ENCODE peak calls at places on chromosomes 3 and 15, in four cellular contexts. F is K562, X is GM12878, V is HL-60. L is an unnamed sample.

GRCh38 chr3:129855454-129856419 is 37.8 kb downstream of the TMCC1 start:
- DNase-seq in F (no peak), X (no peak), V (peak; percentile 52), L (no peak)

GRCh38 chr15:101121511-101122090 is 130.2 kb downstream of the CHSY1 start:
- DNase-seq in F (peak; percentile 62), X (no peak), V (peak; percentile 70), L (peak; percentile 64)

GRCh38 chr15:77032052-77032646 is 37.2 kb downstream of the PSTPIP1 start:
- DNase-seq in F (no peak), X (no peak), V (no peak), L (no peak)

GRCh38 chr3:55089211-55089610 is 161.4 kb upstream of the LRTM1 start:
- DNase-seq in F (no peak), X (no peak), V (no peak), L (no peak)

GRCh38 chr3:160400631-160401150 is 1.2 kb downstream of the SMC4 start:
- DNase-seq in F (peak; percentile 23), X (no peak), V (peak; percentile 13), L (no peak)

GRCh38 chr15:47505712-47506542 is 211.4 kb upstream of the SEMA6D start:
- DNase-seq in F (no peak), X (no peak), V (no peak), L (no peak)

GRCh38 chr15:77783636-77784035 is 150.9 kb upstream of the LINGO1 start:
- DNase-seq in F (no peak), X (no peak), V (no peak), L (no peak)

GRCh38 chr15:45993508-45993907 is 358.7 kb downstream of the SQOR start:
- DNase-seq in F (no peak), X (no peak), V (no peak), L (no peak)

GRCh38 chr15:94673801-94674200 is 442.4 kb downstream of the MCTP2 start:
- DNase-seq in F (no peak), X (no peak), V (no peak), L (no peak)

GRCh38 chr15:28974142-28974541 is 88.4 kb downstream of the APBA2 start:
- DNase-seq in F (no peak), X (no peak), V (no peak), L (no peak)

GRCh38 chr15:61661791-61662190 is 398.5 kb downstream of the VPS13C start:
- DNase-seq in F (no peak), X (no peak), V (no peak), L (no peak)

GRCh38 chr3:22245122-22245521 is 494.1 kb upstream of the ZNF385D start:
- DNase-seq in F (no peak), X (no peak), V (no peak), L (no peak)

GRCh38 chr3:152964901-152965609 is 130.1 kb downstream of the P2RY1 start:
- DNase-seq in F (peak; percentile 26), X (no peak), V (no peak), L (no peak)

GRCh38 chr3:157514371-157514919 is 11.2 kb upstream of the VEPH1 start:
- DNase-seq in F (no peak), X (no peak), V (no peak), L (no peak)

GRCh38 chr15:25508369-25509002 is 69.7 kb upstream of the UBE3A start:
- DNase-seq in F (peak; percentile 55), X (no peak), V (no peak), L (no peak)

GRCh38 chr3:63067999-63068645 is 192.9 kb upstream of the CADPS start:
- DNase-seq in F (peak; percentile 7), X (no peak), V (peak; percentile 9), L (peak; percentile 2)

GRCh38 chr15:100937171-100937570 is 18.0 kb downstream of the LRRK1 start:
- DNase-seq in F (no peak), X (no peak), V (no peak), L (no peak)

GRCh38 chr3:152382312-152383135 is 113.8 kb downstream of the MBNL1 start:
- DNase-seq in F (no peak), X (no peak), V (no peak), L (no peak)

GRCh38 chr15:63041982-63042878 is at the start of gene TPM1:
- DNase-seq in F (no peak), X (no peak), V (no peak), L (peak; percentile 32)

GRCh38 chr15:72968531-72968922 is 83.7 kb upstream of the NEO1 start:
- DNase-seq in F (no peak), X (no peak), V (no peak), L (no peak)

DNA sequence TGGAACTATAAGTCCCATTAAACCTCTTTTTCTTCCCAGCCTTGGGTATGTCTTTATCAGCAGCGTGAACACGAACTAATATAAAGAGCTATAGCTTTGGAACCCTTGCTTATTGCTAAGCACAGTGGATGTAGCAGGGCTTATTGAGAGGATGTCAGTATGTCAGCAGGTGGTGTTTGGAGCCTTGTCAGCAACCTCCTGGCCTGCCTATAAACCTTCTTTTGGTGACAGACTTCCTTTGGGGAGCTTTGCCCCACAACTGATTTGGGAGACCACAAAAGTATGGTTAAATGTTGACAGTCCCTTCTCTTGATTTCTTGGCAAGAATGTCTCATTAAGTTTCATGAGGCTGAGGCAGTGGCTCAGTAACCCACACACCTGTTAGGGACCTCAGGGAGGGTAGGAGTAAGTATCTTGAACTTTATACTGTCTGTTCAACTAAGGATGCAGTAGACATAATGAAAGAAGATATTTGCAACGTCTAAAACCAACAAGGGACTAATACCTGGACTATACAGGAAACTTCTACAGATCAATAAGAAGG is 14.8 kb downstream of the CCNDBP1 start:
- DNase-seq in F (no peak), X (no peak), V (no peak), L (no peak)
- TF ChIP-seq POLR2AphosphoS5 in F (no peak), X (no peak), V (no peak), L (no peak)

DNA sequence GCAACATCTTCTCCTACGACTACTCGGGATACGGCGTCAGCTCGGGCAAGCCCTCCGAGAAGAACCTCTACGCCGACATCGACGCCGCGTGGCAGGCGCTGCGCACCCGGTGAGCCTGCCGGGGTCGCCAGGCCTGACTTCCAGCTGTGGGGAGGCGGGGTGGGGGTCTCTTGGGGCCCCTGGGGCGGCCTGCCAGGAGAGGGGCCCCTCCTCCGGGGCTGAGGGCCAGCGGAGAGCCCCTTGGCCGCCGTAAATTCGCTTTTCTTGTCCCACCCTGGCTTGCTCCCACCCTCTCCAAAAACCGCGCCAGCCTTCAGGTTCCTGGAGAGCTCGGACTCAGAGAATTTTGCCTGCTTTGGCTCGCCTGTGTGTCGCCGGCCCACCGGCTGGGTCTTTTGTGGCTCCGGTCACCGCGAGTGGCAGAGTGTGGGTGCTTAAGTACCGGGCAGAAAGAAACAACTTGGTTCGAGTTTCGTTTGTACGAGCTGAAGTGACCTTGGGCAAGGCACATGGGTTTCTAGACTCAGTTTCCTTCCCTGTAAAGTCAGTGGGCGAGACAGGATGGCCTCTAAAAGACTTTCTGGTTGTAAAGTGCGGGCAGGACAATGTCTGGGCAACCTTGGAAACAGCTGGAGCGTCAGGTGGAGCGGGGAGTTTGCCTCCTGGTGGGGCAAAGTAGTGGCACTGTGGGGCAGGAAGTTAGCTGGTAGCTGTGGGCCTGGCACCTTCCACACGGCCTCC is 971 bp downstream of the ABHD17C start:
- DNase-seq in F (no peak), X (no peak), V (peak; percentile 10), L (no peak)
- TF ChIP-seq SPI1 in F (no peak), X (no peak), V (no peak), L (no peak)

GRCh38 chr15:75723171-75723846 is 10.7 kb upstream of the CSPG4 start:
- DNase-seq in F (no peak), X (no peak), V (no peak), L (no peak)
- TF ChIP-seq POLR2AphosphoS5 in F (no peak), X (no peak), V (no peak), L (no peak)

DNA sequence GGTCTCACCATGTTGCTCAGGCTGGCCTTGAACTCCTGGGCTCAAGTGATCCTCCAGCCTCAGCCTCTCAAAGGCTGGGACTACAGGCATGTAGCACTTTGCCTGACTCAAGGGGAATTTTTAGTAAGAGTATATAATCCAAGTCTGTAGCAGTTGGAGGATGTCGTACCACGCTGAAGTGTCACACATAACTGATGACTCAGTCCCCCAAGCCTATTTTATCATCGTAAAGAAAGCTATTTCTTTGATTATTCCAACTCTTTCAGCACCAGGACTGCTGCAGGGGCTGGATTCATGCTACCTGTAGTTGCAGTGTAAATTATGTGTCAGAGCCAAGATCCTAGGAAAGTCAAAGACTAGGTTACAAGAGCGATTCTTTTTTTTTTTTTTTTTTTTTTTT is 1.4 kb upstream of the PRKCI start:
- DNase-seq in F (no peak), X (no peak), V (no peak), L (no peak)
- TF ChIP-seq SPI1 in F (no peak), X (no peak), V (no peak), L (no peak)

GRCh38 chr3:194045919-194046318 is 90.0 kb upstream of the HES1 start:
- DNase-seq in F (no peak), X (no peak), V (no peak), L (no peak)

GRCh38 chr3:194045289-194045688 is 90.7 kb upstream of the HES1 start:
- DNase-seq in F (no peak), X (peak; percentile 41), V (no peak), L (no peak)

GRCh38 chr3:194043516-194043915 is 92.4 kb upstream of the HES1 start:
- DNase-seq in F (peak; percentile 44), X (no peak), V (no peak), L (no peak)

GRCh38 chr3:194049394-194049793 is 86.6 kb upstream of the HES1 start:
- DNase-seq in F (no peak), X (no peak), V (no peak), L (no peak)

DNA sequence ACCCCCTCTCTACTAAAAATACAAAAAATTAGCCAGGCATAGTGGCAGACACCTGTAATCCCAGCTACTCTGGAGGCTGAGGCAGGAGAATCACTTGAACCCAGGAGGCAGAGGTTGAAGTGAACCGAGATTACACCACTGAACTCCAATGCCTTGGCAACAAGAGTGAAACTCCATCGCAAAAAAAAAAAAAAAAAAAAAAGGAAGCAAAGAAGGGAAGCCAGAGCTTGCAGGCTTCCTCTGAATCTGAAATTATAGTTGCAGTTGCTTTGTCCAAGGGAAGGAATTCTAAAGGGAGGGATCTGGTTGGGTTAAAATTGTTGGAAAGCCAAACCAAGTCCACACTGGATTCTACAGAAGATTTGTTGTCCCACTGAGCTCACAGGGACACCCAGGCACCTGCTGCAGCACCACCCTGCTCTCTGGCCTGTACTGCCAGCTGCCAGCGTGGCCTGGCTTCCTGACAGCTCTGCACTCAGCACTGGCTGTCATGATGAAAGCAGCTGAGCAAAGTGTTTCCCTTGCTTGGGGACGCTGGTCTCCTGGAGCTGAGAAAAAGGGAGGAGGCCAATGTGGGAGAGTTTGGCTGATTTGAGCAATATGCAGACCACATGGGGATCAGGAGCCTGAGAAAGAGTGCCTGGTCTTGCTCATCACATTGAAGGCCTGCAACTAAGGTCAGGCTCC is 88.8 kb upstream of the HES1 start:
- DNase-seq in F (no peak), X (no peak), V (peak; percentile 81), L (no peak)
- TF ChIP-seq POLR2AphosphoS5 in F (no peak), X (no peak), V (no peak), L (no peak)